ENCODE peak calls at places on chromosomes 12 and 14, in four cellular contexts. One of them, this sample, is unnamed.

GRCh38 chr12:57893460-57894353 is 47.2 kb upstream of the CTDSP2 start:
- DNase-seq in SJSA1: no peak
- DNase-seq in stimulated activated CD4-positive, alpha-beta T cell treated with anti-CD3 and anti-CD28 coated beads, Interleukin-1b, Interleukin-23, amount 100 ng/mL, for 1 hour: no peak
- DNase-seq in iPS DF 6.9: no peak
- DNase-seq in this sample: peak

GRCh38 chr12:754238-754816 is 1.9 kb downstream of the WNK1 start:
- DNase-seq in stimulated activated CD4-positive, alpha-beta T cell treated with anti-CD3 and anti-CD28 coated beads, Interleukin-1b, Interleukin-23, amount 100 ng/mL, for 1 hour: no peak
- DNase-seq in SJSA1: no peak
- DNase-seq in iPS DF 6.9: no peak
- DNase-seq in this sample: no peak

GRCh38 chr14:65658202-65658601 is 245.7 kb downstream of the FUT8 start:
- DNase-seq in iPS DF 6.9: no peak
- DNase-seq in SJSA1: no peak
- DNase-seq in stimulated activated CD4-positive, alpha-beta T cell treated with anti-CD3 and anti-CD28 coated beads, Interleukin-1b, Interleukin-23, amount 100 ng/mL, for 1 hour: no peak
- DNase-seq in this sample: no peak

GRCh38 chr14:92339426-92339825 is 16.5 kb downstream of the SLC24A4 start:
- DNase-seq in SJSA1: no peak
- DNase-seq in iPS DF 6.9: no peak
- DNase-seq in stimulated activated CD4-positive, alpha-beta T cell treated with anti-CD3 and anti-CD28 coated beads, Interleukin-1b, Interleukin-23, amount 100 ng/mL, for 1 hour: no peak
- DNase-seq in this sample: no peak

GRCh38 chr12:4137015-4137414 is 136.5 kb upstream of the CCND2 start:
- DNase-seq in iPS DF 6.9: no peak
- DNase-seq in SJSA1: no peak
- DNase-seq in stimulated activated CD4-positive, alpha-beta T cell treated with anti-CD3 and anti-CD28 coated beads, Interleukin-1b, Interleukin-23, amount 100 ng/mL, for 1 hour: no peak
- DNase-seq in this sample: no peak

GRCh38 chr12:51905507-51906438 is 1.5 kb upstream of the ACVRL1 start:
- DNase-seq in stimulated activated CD4-positive, alpha-beta T cell treated with anti-CD3 and anti-CD28 coated beads, Interleukin-1b, Interleukin-23, amount 100 ng/mL, for 1 hour: no peak
- DNase-seq in iPS DF 6.9: no peak
- DNase-seq in SJSA1: no peak
- DNase-seq in this sample: no peak

GRCh38 chr12:94305293-94305957 is 154.2 kb downstream of the CEP83 start:
- DNase-seq in stimulated activated CD4-positive, alpha-beta T cell treated with anti-CD3 and anti-CD28 coated beads, Interleukin-1b, Interleukin-23, amount 100 ng/mL, for 1 hour: no peak
- DNase-seq in SJSA1: peak
- DNase-seq in iPS DF 6.9: no peak
- DNase-seq in this sample: no peak

GRCh38 chr14:63725786-63726185 is 2.1 kb downstream of the SGPP1 start:
- DNase-seq in SJSA1: no peak
- DNase-seq in iPS DF 6.9: no peak
- DNase-seq in stimulated activated CD4-positive, alpha-beta T cell treated with anti-CD3 and anti-CD28 coated beads, Interleukin-1b, Interleukin-23, amount 100 ng/mL, for 1 hour: no peak
- DNase-seq in this sample: no peak

GRCh38 chr12:18805516-18806248 is 67.8 kb downstream of the CAPZA3 start:
- DNase-seq in stimulated activated CD4-positive, alpha-beta T cell treated with anti-CD3 and anti-CD28 coated beads, Interleukin-1b, Interleukin-23, amount 100 ng/mL, for 1 hour: no peak
- DNase-seq in SJSA1: no peak
- DNase-seq in iPS DF 6.9: peak
- DNase-seq in this sample: no peak

GRCh38 chr12:27575780-27576154 is 51.8 kb downstream of the PPFIBP1 start:
- DNase-seq in SJSA1: peak
- DNase-seq in iPS DF 6.9: no peak
- DNase-seq in stimulated activated CD4-positive, alpha-beta T cell treated with anti-CD3 and anti-CD28 coated beads, Interleukin-1b, Interleukin-23, amount 100 ng/mL, for 1 hour: no peak
- DNase-seq in this sample: no peak

GRCh38 chr12:8702159-8702558 is 4.4 kb downstream of the RIMKLB start:
- DNase-seq in SJSA1: no peak
- DNase-seq in stimulated activated CD4-positive, alpha-beta T cell treated with anti-CD3 and anti-CD28 coated beads, Interleukin-1b, Interleukin-23, amount 100 ng/mL, for 1 hour: no peak
- DNase-seq in iPS DF 6.9: no peak
- DNase-seq in this sample: no peak

GRCh38 chr12:103748002-103748401 is 93.0 kb downstream of the NT5DC3 start:
- DNase-seq in iPS DF 6.9: no peak
- DNase-seq in stimulated activated CD4-positive, alpha-beta T cell treated with anti-CD3 and anti-CD28 coated beads, Interleukin-1b, Interleukin-23, amount 100 ng/mL, for 1 hour: no peak
- DNase-seq in SJSA1: no peak
- DNase-seq in this sample: no peak

GRCh38 chr12:75705749-75706719 is 194.6 kb upstream of the KRR1 start:
- DNase-seq in stimulated activated CD4-positive, alpha-beta T cell treated with anti-CD3 and anti-CD28 coated beads, Interleukin-1b, Interleukin-23, amount 100 ng/mL, for 1 hour: no peak
- DNase-seq in SJSA1: peak
- DNase-seq in iPS DF 6.9: no peak
- DNase-seq in this sample: no peak

GRCh38 chr14:41718477-41719166 is 111.9 kb downstream of the LRFN5 start:
- DNase-seq in stimulated activated CD4-positive, alpha-beta T cell treated with anti-CD3 and anti-CD28 coated beads, Interleukin-1b, Interleukin-23, amount 100 ng/mL, for 1 hour: no peak
- DNase-seq in iPS DF 6.9: no peak
- DNase-seq in SJSA1: no peak
- DNase-seq in this sample: no peak

GRCh38 chr14:76323331-76324050 is 52.4 kb upstream of the ESRRB start:
- DNase-seq in stimulated activated CD4-positive, alpha-beta T cell treated with anti-CD3 and anti-CD28 coated beads, Interleukin-1b, Interleukin-23, amount 100 ng/mL, for 1 hour: no peak
- DNase-seq in iPS DF 6.9: no peak
- DNase-seq in SJSA1: no peak
- DNase-seq in this sample: no peak

GRCh38 chr14:61752626-61753025 is 9.6 kb upstream of the SNAPC1 start:
- DNase-seq in stimulated activated CD4-positive, alpha-beta T cell treated with anti-CD3 and anti-CD28 coated beads, Interleukin-1b, Interleukin-23, amount 100 ng/mL, for 1 hour: no peak
- DNase-seq in SJSA1: no peak
- DNase-seq in iPS DF 6.9: no peak
- DNase-seq in this sample: no peak

GRCh38 chr12:30877110-30877875 is 49.3 kb upstream of the TSPAN11 start:
- DNase-seq in SJSA1: no peak
- DNase-seq in stimulated activated CD4-positive, alpha-beta T cell treated with anti-CD3 and anti-CD28 coated beads, Interleukin-1b, Interleukin-23, amount 100 ng/mL, for 1 hour: no peak
- DNase-seq in iPS DF 6.9: no peak
- DNase-seq in this sample: no peak

GRCh38 chr12:81274619-81275018 is 196.7 kb downstream of the ACSS3 start:
- DNase-seq in SJSA1: no peak
- DNase-seq in stimulated activated CD4-positive, alpha-beta T cell treated with anti-CD3 and anti-CD28 coated beads, Interleukin-1b, Interleukin-23, amount 100 ng/mL, for 1 hour: no peak
- DNase-seq in iPS DF 6.9: no peak
- DNase-seq in this sample: no peak

GRCh38 chr12:112182499-112182898 is 57.1 kb downstream of the TRAFD1 start:
- DNase-seq in SJSA1: no peak
- DNase-seq in iPS DF 6.9: no peak
- DNase-seq in stimulated activated CD4-positive, alpha-beta T cell treated with anti-CD3 and anti-CD28 coated beads, Interleukin-1b, Interleukin-23, amount 100 ng/mL, for 1 hour: no peak
- DNase-seq in this sample: no peak

GRCh38 chr14:34120185-34120977 is 169.5 kb upstream of the EGLN3 start:
- DNase-seq in stimulated activated CD4-positive, alpha-beta T cell treated with anti-CD3 and anti-CD28 coated beads, Interleukin-1b, Interleukin-23, amount 100 ng/mL, for 1 hour: no peak
- DNase-seq in SJSA1: no peak
- DNase-seq in iPS DF 6.9: no peak
- DNase-seq in this sample: no peak

GRCh38 chr14:36022765-36023415 is 153.6 kb downstream of the PTCSC3 start:
- DNase-seq in SJSA1: no peak
- DNase-seq in iPS DF 6.9: no peak
- DNase-seq in stimulated activated CD4-positive, alpha-beta T cell treated with anti-CD3 and anti-CD28 coated beads, Interleukin-1b, Interleukin-23, amount 100 ng/mL, for 1 hour: no peak
- DNase-seq in this sample: no peak

GRCh38 chr12:51270847-51271518 is 768 bp upstream of the SMAGP start:
- DNase-seq in iPS DF 6.9: no peak
- DNase-seq in SJSA1: peak
- DNase-seq in stimulated activated CD4-positive, alpha-beta T cell treated with anti-CD3 and anti-CD28 coated beads, Interleukin-1b, Interleukin-23, amount 100 ng/mL, for 1 hour: no peak
- DNase-seq in this sample: no peak

GRCh38 chr14:65131176-65131765 is 29.0 kb upstream of the MAX start:
- DNase-seq in stimulated activated CD4-positive, alpha-beta T cell treated with anti-CD3 and anti-CD28 coated beads, Interleukin-1b, Interleukin-23, amount 100 ng/mL, for 1 hour: no peak
- DNase-seq in SJSA1: peak
- DNase-seq in iPS DF 6.9: no peak
- DNase-seq in this sample: no peak

GRCh38 chr14:90534838-90535555 is 138.2 kb downstream of the CALM1 start:
- DNase-seq in iPS DF 6.9: no peak
- DNase-seq in SJSA1: no peak
- DNase-seq in stimulated activated CD4-positive, alpha-beta T cell treated with anti-CD3 and anti-CD28 coated beads, Interleukin-1b, Interleukin-23, amount 100 ng/mL, for 1 hour: no peak
- DNase-seq in this sample: no peak

GRCh38 chr14:90568405-90568804 is 171.6 kb downstream of the CALM1 start:
- DNase-seq in stimulated activated CD4-positive, alpha-beta T cell treated with anti-CD3 and anti-CD28 coated beads, Interleukin-1b, Interleukin-23, amount 100 ng/mL, for 1 hour: no peak
- DNase-seq in iPS DF 6.9: no peak
- DNase-seq in SJSA1: no peak
- DNase-seq in this sample: no peak

GRCh38 chr14:102777711-102778615 is 714 bp downstream of the TRAF3 start:
- DNase-seq in SJSA1: peak
- DNase-seq in stimulated activated CD4-positive, alpha-beta T cell treated with anti-CD3 and anti-CD28 coated beads, Interleukin-1b, Interleukin-23, amount 100 ng/mL, for 1 hour: no peak
- DNase-seq in iPS DF 6.9: no peak
- DNase-seq in this sample: no peak

GRCh38 chr12:58925111-58925732 is 4.9 kb upstream of the LRIG3 start:
- DNase-seq in SJSA1: no peak
- DNase-seq in stimulated activated CD4-positive, alpha-beta T cell treated with anti-CD3 and anti-CD28 coated beads, Interleukin-1b, Interleukin-23, amount 100 ng/mL, for 1 hour: no peak
- DNase-seq in iPS DF 6.9: no peak
- DNase-seq in this sample: no peak

GRCh38 chr12:102659200-102659911 is 179.0 kb upstream of the IGF1 start:
- DNase-seq in iPS DF 6.9: peak
- DNase-seq in SJSA1: no peak
- DNase-seq in stimulated activated CD4-positive, alpha-beta T cell treated with anti-CD3 and anti-CD28 coated beads, Interleukin-1b, Interleukin-23, amount 100 ng/mL, for 1 hour: no peak
- DNase-seq in this sample: no peak

GRCh38 chr14:52369305-52369781 is 55.2 kb downstream of the PTGER2 start:
- DNase-seq in SJSA1: peak
- DNase-seq in iPS DF 6.9: no peak
- DNase-seq in stimulated activated CD4-positive, alpha-beta T cell treated with anti-CD3 and anti-CD28 coated beads, Interleukin-1b, Interleukin-23, amount 100 ng/mL, for 1 hour: no peak
- DNase-seq in this sample: no peak

GRCh38 chr12:1799882-1800645 is 20.3 kb upstream of the LRTM2 start:
- DNase-seq in stimulated activated CD4-positive, alpha-beta T cell treated with anti-CD3 and anti-CD28 coated beads, Interleukin-1b, Interleukin-23, amount 100 ng/mL, for 1 hour: no peak
- DNase-seq in SJSA1: no peak
- DNase-seq in iPS DF 6.9: no peak
- DNase-seq in this sample: no peak

GRCh38 chr14:60756847-60757246 is 22.3 kb downstream of the MNAT1 start:
- DNase-seq in iPS DF 6.9: no peak
- DNase-seq in SJSA1: no peak
- DNase-seq in stimulated activated CD4-positive, alpha-beta T cell treated with anti-CD3 and anti-CD28 coated beads, Interleukin-1b, Interleukin-23, amount 100 ng/mL, for 1 hour: no peak
- DNase-seq in this sample: no peak

GRCh38 chr14:105528859-105529505 is 2.6 kb downstream of the TMEM121 start:
- DNase-seq in stimulated activated CD4-positive, alpha-beta T cell treated with anti-CD3 and anti-CD28 coated beads, Interleukin-1b, Interleukin-23, amount 100 ng/mL, for 1 hour: no peak
- DNase-seq in iPS DF 6.9: no peak
- DNase-seq in SJSA1: no peak
- DNase-seq in this sample: no peak

GRCh38 chr12:22628228-22628627 is 3.3 kb downstream of the ETNK1 start:
- DNase-seq in iPS DF 6.9: no peak
- DNase-seq in SJSA1: no peak
- DNase-seq in stimulated activated CD4-positive, alpha-beta T cell treated with anti-CD3 and anti-CD28 coated beads, Interleukin-1b, Interleukin-23, amount 100 ng/mL, for 1 hour: no peak
- DNase-seq in this sample: no peak